ENCODE peak calls at places on chromosome 11, in four cellular contexts. A is GM12878, Y is K562, T is H1. V is an unnamed sample.

GRCh38 chr11:27505781-27506180 is 788 bp downstream of the LIN7C start:
- DNase-seq in A (no peak), T (no peak), Y (no peak), V (peak)

GRCh38 chr11:119758291-119758690 is 29.3 kb upstream of the NECTIN1 start:
- DNase-seq in A (no peak), T (no peak), Y (no peak), V (no peak)

GRCh38 chr11:112977620-112978212 is 16.5 kb downstream of the NCAM1 start:
- DNase-seq in T (no peak), Y (no peak), A (no peak), V (no peak)

GRCh38 chr11:12783765-12784164 is 109.5 kb downstream of the TEAD1 start:
- DNase-seq in A (no peak), T (no peak), Y (no peak), V (no peak)

GRCh38 chr11:19092342-19092741 is 24.6 kb upstream of the ZDHHC13 start:
- DNase-seq in T (no peak), Y (no peak), A (no peak), V (no peak)

GRCh38 chr11:76008474-76008873 is 193.5 kb downstream of the UVRAG start:
- DNase-seq in T (no peak), Y (no peak), A (no peak), V (no peak)

GRCh38 chr11:71252782-71253730 is 679 bp upstream of the SHANK2 start:
- DNase-seq in T (no peak), A (no peak), Y (no peak), V (peak)

GRCh38 chr11:12706531-12707499 is 32.6 kb downstream of the TEAD1 start:
- DNase-seq in T (no peak), A (no peak), Y (peak), V (peak)

GRCh38 chr11:490930-491260 is 16.1 kb downstream of the RNH1 start:
- DNase-seq in Y (no peak), A (no peak), T (no peak), V (no peak)

GRCh38 chr11:64245797-64246623 is 733 bp downstream of the PPP1R14B start:
- DNase-seq in Y (peak), A (no peak), T (no peak), V (peak)

GRCh38 chr11:125165111-125165663 is 636 bp downstream of the PKNOX2 start:
- DNase-seq in Y (no peak), A (no peak), T (no peak), V (no peak)

DNA sequence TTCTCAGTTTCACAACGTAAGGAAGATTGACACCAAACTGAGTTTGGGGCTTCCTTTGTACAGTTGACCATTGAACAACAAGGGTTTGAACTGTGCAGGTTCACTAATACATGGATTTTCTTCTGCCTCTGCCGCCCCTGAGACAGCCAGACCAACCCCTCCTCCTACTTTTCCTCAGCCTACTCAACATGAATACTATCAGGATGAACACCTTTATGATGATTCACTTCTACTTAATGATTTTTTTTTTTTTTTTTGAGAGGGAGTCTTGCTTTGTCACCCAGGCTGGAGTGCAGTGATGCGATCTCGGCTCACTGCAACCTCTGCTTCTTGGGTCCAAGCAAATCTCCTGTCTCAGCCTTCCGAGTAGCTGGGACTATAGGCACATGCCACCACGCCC is 14.6 kb downstream of the RBM4 start:
- DNase-seq in A (no peak), Y (peak), T (no peak), V (no peak)
- TF ChIP-seq GABPA in A (no peak), Y (no peak), T (no peak), V (no peak)

GRCh38 chr11:35540526-35540925 is 15.1 kb upstream of the PAMR1 start:
- DNase-seq in A (no peak), Y (no peak), T (no peak), V (no peak)
- TF ChIP-seq SP1 in A (no peak), Y (no peak), T (no peak), V (no peak)

GRCh38 chr11:102592634-102593581 is 32.2 kb downstream of the MMP20 start:
- DNase-seq in Y (peak), A (no peak), T (no peak), V (peak)
- TF ChIP-seq GABPA in Y (no peak), A (no peak), T (no peak), V (no peak)

GRCh38 chr11:36469063-36469462 is 41.0 kb downstream of the TRAF6 start:
- DNase-seq in T (peak), A (no peak), Y (peak), V (no peak)
- TF ChIP-seq SP1 in T (no peak), A (no peak), Y (no peak), V (no peak)

DNA sequence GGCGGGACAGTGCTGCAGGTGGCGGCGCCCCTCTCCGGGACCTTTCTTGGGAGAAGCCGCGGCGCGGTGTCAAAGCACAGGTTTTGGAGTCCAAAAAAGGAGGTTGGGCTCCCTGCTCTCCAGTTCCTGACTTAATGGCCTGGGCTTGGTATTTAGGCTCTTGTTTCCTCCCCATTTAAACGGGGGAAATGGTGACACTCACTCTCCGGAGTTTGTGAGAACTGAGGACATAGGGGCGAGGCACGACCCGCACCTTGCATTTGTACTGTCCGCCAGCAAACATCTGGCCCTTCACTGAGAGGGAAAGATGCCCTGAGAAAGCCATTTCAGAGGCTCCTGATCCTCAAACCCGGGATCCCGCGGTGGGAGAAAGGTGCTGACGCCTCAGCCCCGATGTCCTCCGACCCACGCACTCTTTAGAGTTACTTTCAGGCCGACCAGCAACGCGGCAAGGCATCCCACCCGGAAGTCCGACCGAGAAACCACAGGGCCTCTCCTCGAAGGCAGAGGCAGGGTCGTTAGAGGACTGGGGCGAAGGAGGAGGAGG is 2.9 kb upstream of the WDR74 start:
- DNase-seq in Y (no peak), A (no peak), T (no peak), V (no peak)
- TF ChIP-seq GABPA in Y (no peak), A (no peak), T (no peak), V (no peak)

GRCh38 chr11:9367551-9367950 is 16.9 kb upstream of the IPO7 start:
- DNase-seq in A (no peak), Y (no peak), T (no peak), V (no peak)

GRCh38 chr11:9357041-9357440 is 27.4 kb upstream of the IPO7 start:
- DNase-seq in Y (no peak), A (no peak), T (no peak), V (no peak)

GRCh38 chr11:9363954-9364912 is 20.2 kb upstream of the IPO7 start:
- DNase-seq in A (peak), Y (peak), T (peak), V (peak)

GRCh38 chr11:9362393-9362863 is 22.0 kb upstream of the IPO7 start:
- DNase-seq in Y (peak), T (no peak), A (no peak), V (peak)
- TF ChIP-seq SP1 in Y (no peak), T (no peak), A (no peak), V (no peak)